ENCODE peak calls at places on chromosome 17, in seven cellular contexts. Q is stimulated activated CD8-positive, alpha-beta memory T cell treated with anti-CD3 and anti-CD28 coated beads, Interleukin-12 subunit alpha, Interleukin-12 subunit beta, amount 100 ng/mL, for 4 hours; M is astrocyte of the spinal cord; C is T follicular helper cell; F is HTR-8/SVneo; X is uterus; J is activated naive CD4-positive, alpha-beta T cell treated with Interleukin-2 at 50 U/mL for 16 hours. D is an unnamed sample.

GRCh38 chr17:58388302-58389190 is 28.8 kb downstream of the RNF43 start:
- DNase-seq in J (no peak), F (no peak), C (no peak), M (peak; percentile 5), X (no peak), Q (no peak), D (no peak)

GRCh38 chr17:47401100-47401499 is 77.3 kb downstream of the EFCAB13 start:
- DNase-seq in J (no peak), X (no peak), Q (no peak), C (no peak), M (no peak), F (no peak), D (no peak)

GRCh38 chr17:9226794-9227135 is 205.5 kb downstream of the NTN1 start:
- DNase-seq in F (no peak), Q (no peak), M (no peak), X (no peak), C (no peak), J (no peak), D (no peak)

GRCh38 chr17:9240659-9241370 is 219.5 kb downstream of the NTN1 start:
- DNase-seq in M (peak; percentile 62), Q (no peak), X (peak; percentile 90), J (no peak), C (no peak), F (no peak), D (peak; percentile 12)

GRCh38 chr17:56690441-56691291 is 97.2 kb downstream of the NOG start:
- DNase-seq in J (no peak), Q (no peak), X (no peak), C (no peak), M (no peak), F (no peak), D (no peak)

GRCh38 chr17:72631568-72631967 is 460.9 kb downstream of the SLC39A11 start:
- DNase-seq in Q (no peak), X (no peak), C (no peak), J (no peak), M (no peak), F (no peak), D (no peak)

GRCh38 chr17:36859701-36860100 is 77.6 kb upstream of the LHX1 start:
- DNase-seq in F (no peak), X (no peak), C (no peak), Q (no peak), M (no peak), J (no peak), D (peak; percentile 7)

GRCh38 chr17:39920218-39921210 is 2.1 kb upstream of the GSDMB start:
- DNase-seq in M (no peak), F (no peak), J (peak; percentile 65), X (no peak), C (no peak), Q (peak; percentile 26), D (no peak)

GRCh38 chr17:68175416-68175815 is 72.4 kb upstream of the AMZ2 start:
- DNase-seq in Q (no peak), F (no peak), C (no peak), X (no peak), J (no peak), M (no peak), D (no peak)

GRCh38 chr17:65690626-65691310 is 129.3 kb upstream of the AXIN2 start:
- DNase-seq in J (no peak), C (no peak), Q (no peak), M (no peak), X (no peak), F (no peak), D (no peak)

GRCh38 chr17:75411328-75412067 is 6.0 kb upstream of the GRB2 start:
- DNase-seq in J (no peak), X (no peak), M (no peak), C (no peak), Q (no peak), F (no peak), D (no peak)

GRCh38 chr17:70521821-70522256 is 352.5 kb downstream of the KCNJ2 start:
- DNase-seq in X (no peak), C (no peak), M (peak; percentile 22), J (no peak), F (no peak), Q (no peak), D (no peak)

GRCh38 chr17:59466943-59467801 is 98.2 kb upstream of the DHX40 start:
- DNase-seq in F (no peak), M (no peak), J (no peak), X (no peak), Q (no peak), C (no peak), D (no peak)

GRCh38 chr17:73969956-73970355 is 233.5 kb upstream of the RPL38 start:
- DNase-seq in J (no peak), F (no peak), Q (no peak), X (no peak), M (no peak), C (no peak), D (no peak)

GRCh38 chr17:59024916-59025315 is 81.8 kb downstream of the TRIM37 start:
- DNase-seq in J (no peak), X (no peak), Q (no peak), C (no peak), F (no peak), M (no peak), D (no peak)

GRCh38 chr17:79813826-79814623 is 17.1 kb upstream of the CBX8 start:
- DNase-seq in M (no peak), Q (no peak), J (no peak), C (no peak), F (no peak), X (no peak), D (no peak)

GRCh38 chr17:47949197-47949759 is 7.9 kb downstream of the PNPO start:
- DNase-seq in M (peak; percentile 83), J (peak; percentile 80), Q (peak; percentile 60), X (peak; percentile 83), C (peak; percentile 55), F (peak; percentile 87), D (peak; percentile 73)

GRCh38 chr17:31156326-31156725 is 61.5 kb downstream of the NF1 start:
- DNase-seq in M (peak; percentile 53), Q (no peak), C (no peak), J (no peak), X (no peak), F (no peak), D (peak; percentile 41)

GRCh38 chr17:1495265-1495664 is 2.8 kb upstream of the MYO1C start:
- DNase-seq in Q (no peak), F (no peak), C (no peak), J (no peak), M (no peak), X (no peak), D (no peak)

GRCh38 chr17:76561799-76562268 is 22.0 kb downstream of the PRCD start:
- DNase-seq in X (no peak), C (no peak), J (no peak), M (peak; percentile 23), F (peak; percentile 62), Q (no peak), D (peak; percentile 78)

GRCh38 chr17:59779521-59779920 is 72.1 kb downstream of the VMP1 start:
- DNase-seq in C (no peak), X (no peak), Q (no peak), F (no peak), J (no peak), M (no peak), D (peak; percentile 20)

GRCh38 chr17:5585814-5586558 is 1.7 kb upstream of the NLRP1 start:
- DNase-seq in C (no peak), X (no peak), J (peak; percentile 33), F (no peak), Q (no peak), M (peak; percentile 24), D (no peak)

D was measured in LHCN-M2.